ENCODE peak calls at places on chromosomes 1 and 21, in nine cellular contexts. W is tibial artery, B is A549, J is upper lobe of right lung, A is mesendoderm, I is DND-41, N is uterus, P is GM23338, S is OCI-LY7. F is an unnamed sample. For H3K4me1, the result is how much of the 10 kb centered on the place peaks cover.

GRCh38 chr1:5713101-5713820 is 279.0 kb downstream of the NPHP4 start:
- DNase-seq in N (no peak), S (no peak), J (no peak), B (no peak), P (no peak), I (no peak), W (no peak), A (no peak), F (peak)

GRCh38 chr1:65526049-65526556 is 105.6 kb downstream of the LEPR start:
- DNase-seq in S (no peak), J (no peak), N (no peak), I (no peak), W (no peak), A (no peak), P (peak), B (no peak), F (no peak)

GRCh38 chr21:15455819-15456462 is 273.8 kb upstream of the USP25 start:
- DNase-seq in J (no peak), W (no peak), B (no peak), N (no peak), I (no peak), S (no peak), P (no peak), A (no peak), F (no peak)

GRCh38 chr1:1032428-1032827 is 12.5 kb downstream of the AGRN start:
- DNase-seq in W (no peak), B (no peak), S (no peak), N (no peak), J (no peak), P (peak), I (no peak), A (peak), F (no peak)

GRCh38 chr1:6275826-6276764 is 15.2 kb upstream of the GPR153 start:
- DNase-seq in N (peak), W (peak), A (peak), B (no peak), P (peak), J (no peak), S (no peak), I (no peak), F (no peak)

GRCh38 chr1:116769561-116769977 is 15.3 kb downstream of the CD2 start:
- DNase-seq in J (no peak), A (no peak), P (no peak), N (no peak), S (peak), B (no peak), W (no peak), I (peak), F (no peak)

GRCh38 chr1:235898126-235898525 is 31.4 kb upstream of the LYST start:
- DNase-seq in P (no peak), B (no peak), J (no peak), A (no peak), S (no peak), I (no peak), N (no peak), W (no peak), F (no peak)

GRCh38 chr1:28313710-28314510 is 14.9 kb upstream of the MED18 start:
- DNase-seq in N (no peak), W (peak), I (no peak), J (peak), A (no peak), P (no peak), S (no peak), B (peak), F (peak)

GRCh38 chr1:10698726-10699469 is 97.5 kb downstream of the CASZ1 start:
- DNase-seq in P (no peak), W (no peak), N (no peak), B (no peak), J (no peak), A (no peak), S (no peak), I (no peak), F (no peak)

GRCh38 chr1:167430849-167431242 is 87.5 kb downstream of the CD247 start:
- DNase-seq in J (no peak), S (no peak), P (no peak), B (no peak), I (no peak), A (no peak), N (no peak), W (no peak), F (no peak)
- H3K4me1 ChIP-seq in J (under half), S (under half), P (half or more), B (under half), I (under half), A (under half), N (under half), W (under half), F (under half)

GRCh38 chr1:47984175-47984789 is 12.9 kb downstream of the TRABD2B start:
- DNase-seq in N (no peak), A (peak), J (no peak), B (no peak), W (no peak), S (no peak), I (no peak), P (peak), F (no peak)

GRCh38 chr1:47985001-47985400 is 12.2 kb downstream of the TRABD2B start:
- DNase-seq in B (no peak), I (no peak), J (no peak), S (no peak), W (no peak), A (no peak), P (no peak), N (no peak), F (no peak)

GRCh38 chr1:47986741-47987140 is 10.4 kb downstream of the TRABD2B start:
- DNase-seq in J (no peak), I (no peak), B (no peak), P (peak), A (no peak), W (peak), N (peak), S (no peak), F (no peak)

GRCh38 chr1:47981664-47982350 is 15.4 kb downstream of the TRABD2B start:
- DNase-seq in N (no peak), I (no peak), P (no peak), B (no peak), A (no peak), S (no peak), J (no peak), W (no peak), F (no peak)

GRCh38 chr1:47983677-47984076 is 13.5 kb downstream of the TRABD2B start:
- DNase-seq in P (peak), B (no peak), I (no peak), N (no peak), S (no peak), J (no peak), A (no peak), W (no peak), F (no peak)
- H3K4me3 ChIP-seq in P (peak), B (no peak), I (no peak), N (no peak), S (no peak), J (no peak), A (no peak), W (no peak), F (no peak)

GRCh38 chr1:54370287-54371003 is 35.7 kb downstream of the SSBP3 start:
- DNase-seq in J (no peak), B (no peak), N (no peak), A (no peak), W (no peak), P (no peak), S (peak), I (no peak), F (no peak)

GRCh38 chr1:54365020-54365797 is 41.0 kb downstream of the SSBP3 start:
- DNase-seq in P (no peak), A (no peak), J (no peak), W (no peak), I (no peak), S (no peak), N (no peak), B (no peak), F (no peak)

GRCh38 chr1:54365847-54366246 is 40.3 kb downstream of the SSBP3 start:
- DNase-seq in P (no peak), J (no peak), B (no peak), N (no peak), W (no peak), I (no peak), S (no peak), A (no peak), F (no peak)

GRCh38 chr1:54364613-54365012 is 41.6 kb downstream of the SSBP3 start:
- DNase-seq in S (no peak), P (no peak), W (no peak), N (no peak), B (no peak), J (no peak), A (no peak), I (no peak), F (no peak)

DNA sequence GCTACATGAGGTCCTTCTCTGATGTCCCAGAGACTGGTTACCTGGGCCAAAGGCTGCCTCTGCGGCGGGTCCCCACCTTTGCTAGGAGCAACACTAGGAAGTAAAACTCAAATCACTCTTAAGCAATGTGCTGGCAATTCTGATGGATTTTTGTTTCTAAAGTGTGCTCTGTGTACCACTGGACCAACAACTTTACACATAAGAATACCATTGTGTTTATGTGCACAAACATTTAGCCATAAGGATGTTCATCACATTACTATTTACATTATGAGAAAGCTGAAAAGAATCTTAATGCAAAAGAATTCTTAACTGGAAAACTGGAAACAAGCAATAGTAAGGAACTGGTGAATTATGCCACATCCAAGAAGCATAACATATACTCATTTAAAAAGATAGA is 38.6 kb downstream of the SSBP3 start:
- DNase-seq in I (no peak), N (no peak), A (no peak), J (no peak), B (no peak), S (no peak), P (no peak), W (no peak), F (no peak)
- H3K4me1 ChIP-seq in I (under half), N (under half), A (under half), J (under half), B (under half), S (under half), P (half or more), W (under half), F (under half)

DNA sequence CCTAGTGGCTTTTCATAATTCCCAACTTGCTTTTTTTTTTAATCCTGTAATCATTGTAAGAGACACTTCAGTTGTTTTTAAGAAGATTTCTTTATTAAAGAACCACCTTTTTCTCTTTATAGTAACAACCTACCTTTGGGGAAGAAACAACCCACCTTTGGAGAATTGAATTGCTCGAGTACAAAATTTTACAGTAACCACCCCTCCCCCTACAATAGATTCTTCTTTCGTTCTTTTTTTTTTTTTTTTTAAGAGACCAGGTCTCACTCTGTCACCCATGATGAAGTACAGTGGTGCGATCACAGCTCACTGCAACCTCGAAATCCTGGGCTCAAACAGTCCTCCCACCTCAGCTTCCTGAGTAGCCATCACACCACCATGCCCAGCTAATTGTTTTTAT is 2.1 kb upstream of the LRRC40 start:
- DNase-seq in S (no peak), J (no peak), P (no peak), B (no peak), A (no peak), W (no peak), I (no peak), N (no peak), F (no peak)
- H3K4me3 ChIP-seq in S (peak), J (no peak), P (no peak), B (no peak), A (no peak), W (no peak), I (no peak), N (no peak), F (no peak)

DNA sequence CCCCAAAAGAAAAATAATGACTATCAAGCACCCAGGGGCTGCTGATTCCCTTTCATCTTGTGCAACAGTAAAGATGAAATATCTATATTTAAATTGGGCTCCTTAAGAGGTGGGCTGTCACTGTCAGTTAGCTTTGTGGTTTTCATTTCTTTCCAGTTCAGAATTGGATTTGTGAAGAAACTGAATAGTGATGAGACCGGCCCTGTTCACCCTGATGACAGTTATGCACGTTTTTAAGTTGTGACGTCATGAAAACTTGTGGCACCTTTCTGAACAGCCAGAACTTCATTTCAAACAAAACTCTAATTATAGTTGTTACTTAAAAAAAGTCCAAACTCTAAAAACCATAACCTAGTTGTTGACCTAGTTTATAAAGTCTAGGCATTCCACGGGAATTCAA is 125.9 kb downstream of the RUNX1 start:
- DNase-seq in I (no peak), P (no peak), W (no peak), N (no peak), B (no peak), A (no peak), S (no peak), J (no peak), F (no peak)
- H3K4me1 ChIP-seq in I (under half), P (under half), W (under half), N (under half), B (under half), A (under half), S (under half), J (under half), F (under half)

GRCh38 chr1:186498695-186499389 is 37.9 kb upstream of the PDC start:
- DNase-seq in W (no peak), N (no peak), B (no peak), P (no peak), A (no peak), S (no peak), I (no peak), J (no peak), F (no peak)

GRCh38 chr1:186498071-186498470 is 37.2 kb upstream of the PDC start:
- DNase-seq in N (no peak), J (no peak), A (no peak), S (no peak), P (no peak), B (no peak), W (no peak), I (no peak), F (no peak)

GRCh38 chr1:186500804-186501203 is 39.9 kb upstream of the PDC start:
- DNase-seq in J (no peak), W (no peak), I (no peak), P (no peak), B (no peak), A (no peak), S (no peak), N (no peak), F (no peak)

GRCh38 chr1:186497651-186498050 is 36.7 kb upstream of the PDC start:
- DNase-seq in S (no peak), N (no peak), W (no peak), P (no peak), J (no peak), A (no peak), I (no peak), B (no peak), F (no peak)

DNA sequence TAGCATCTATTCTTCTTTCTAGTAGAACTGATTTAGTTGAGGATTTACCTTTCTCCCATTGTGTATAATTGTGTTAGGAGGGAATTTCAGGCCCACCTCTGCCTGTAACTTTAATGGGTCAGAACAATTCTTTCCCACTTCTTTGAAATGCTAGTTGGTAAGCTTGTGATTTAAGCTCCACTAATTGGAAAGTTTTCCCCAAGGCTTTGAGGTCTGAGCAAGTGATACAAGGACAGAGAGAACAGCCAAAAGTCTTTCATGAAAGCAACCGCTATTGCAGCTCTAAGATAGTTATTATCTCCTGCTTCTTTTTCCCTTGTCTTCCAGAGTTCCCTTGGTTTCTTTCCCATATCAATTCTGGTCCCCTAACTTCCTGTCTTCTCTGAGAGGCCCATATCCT is 38.7 kb upstream of the PDC start:
- DNase-seq in J (no peak), N (no peak), S (no peak), A (peak), W (no peak), P (no peak), I (no peak), B (no peak), F (no peak)
- H3K4me3 ChIP-seq in J (no peak), N (no peak), S (no peak), A (no peak), W (no peak), P (no peak), I (no peak), B (no peak), F (no peak)

GRCh38 chr1:207050768-207051614 is at the start of gene YOD1:
- DNase-seq in I (peak), P (peak), N (peak), J (peak), S (peak), A (peak), B (peak), W (peak), F (peak)

GRCh38 chr1:207049974-207050391 is 1.0 kb downstream of the YOD1 start:
- DNase-seq in P (peak), I (peak), J (no peak), S (peak), B (no peak), N (no peak), W (peak), A (peak), F (no peak)

GRCh38 chr1:207049514-207049913 is 1.5 kb downstream of the YOD1 start:
- DNase-seq in W (no peak), B (no peak), J (no peak), A (no peak), N (no peak), S (no peak), P (no peak), I (no peak), F (no peak)

GRCh38 chr1:207051615-207051943 is 571 bp upstream of the YOD1 start:
- DNase-seq in S (no peak), W (no peak), B (no peak), J (no peak), N (no peak), A (no peak), P (no peak), I (no peak), F (no peak)

DNA sequence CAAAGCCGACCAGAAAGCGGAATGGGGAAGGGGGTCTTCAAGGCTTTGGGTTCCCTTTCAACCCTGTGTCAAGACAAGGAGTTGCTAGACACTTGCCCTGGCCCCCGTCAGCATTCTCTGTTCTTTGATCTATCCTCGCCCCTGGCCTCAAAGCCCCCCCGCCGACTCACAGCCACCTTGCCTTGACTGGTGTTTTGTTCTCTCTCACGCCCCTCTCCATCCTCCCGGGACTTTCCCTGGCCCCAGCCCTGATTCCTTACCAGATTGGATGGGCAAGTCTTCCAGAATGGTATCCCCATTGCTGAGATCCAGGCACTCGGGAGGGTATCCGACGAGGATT is 610 bp downstream of the YOD1 start:
- DNase-seq in B (no peak), S (no peak), A (no peak), I (peak), N (no peak), J (no peak), W (no peak), P (peak), F (no peak)
- H3K4me1 ChIP-seq in B (half or more), S (half or more), A (under half), I (under half), N (under half), J (under half), W (under half), P (under half), F (half or more)

GRCh38 chr21:41523175-41523574 is 15.2 kb upstream of the TMPRSS2 start:
- DNase-seq in A (no peak), N (no peak), P (no peak), J (no peak), B (no peak), W (no peak), I (no peak), S (no peak), F (no peak)

GRCh38 chr21:41519806-41520559 is 12.0 kb upstream of the TMPRSS2 start:
- DNase-seq in A (no peak), N (no peak), S (no peak), B (no peak), J (no peak), P (no peak), W (no peak), I (no peak), F (no peak)

GRCh38 chr21:41518757-41519156 is 10.8 kb upstream of the TMPRSS2 start:
- DNase-seq in S (no peak), B (no peak), A (no peak), N (no peak), J (no peak), W (no peak), I (no peak), P (no peak), F (no peak)

GRCh38 chr21:41521489-41522027 is 13.6 kb upstream of the TMPRSS2 start:
- DNase-seq in P (no peak), N (no peak), A (no peak), I (no peak), S (no peak), W (no peak), J (no peak), B (no peak), F (no peak)

DNA sequence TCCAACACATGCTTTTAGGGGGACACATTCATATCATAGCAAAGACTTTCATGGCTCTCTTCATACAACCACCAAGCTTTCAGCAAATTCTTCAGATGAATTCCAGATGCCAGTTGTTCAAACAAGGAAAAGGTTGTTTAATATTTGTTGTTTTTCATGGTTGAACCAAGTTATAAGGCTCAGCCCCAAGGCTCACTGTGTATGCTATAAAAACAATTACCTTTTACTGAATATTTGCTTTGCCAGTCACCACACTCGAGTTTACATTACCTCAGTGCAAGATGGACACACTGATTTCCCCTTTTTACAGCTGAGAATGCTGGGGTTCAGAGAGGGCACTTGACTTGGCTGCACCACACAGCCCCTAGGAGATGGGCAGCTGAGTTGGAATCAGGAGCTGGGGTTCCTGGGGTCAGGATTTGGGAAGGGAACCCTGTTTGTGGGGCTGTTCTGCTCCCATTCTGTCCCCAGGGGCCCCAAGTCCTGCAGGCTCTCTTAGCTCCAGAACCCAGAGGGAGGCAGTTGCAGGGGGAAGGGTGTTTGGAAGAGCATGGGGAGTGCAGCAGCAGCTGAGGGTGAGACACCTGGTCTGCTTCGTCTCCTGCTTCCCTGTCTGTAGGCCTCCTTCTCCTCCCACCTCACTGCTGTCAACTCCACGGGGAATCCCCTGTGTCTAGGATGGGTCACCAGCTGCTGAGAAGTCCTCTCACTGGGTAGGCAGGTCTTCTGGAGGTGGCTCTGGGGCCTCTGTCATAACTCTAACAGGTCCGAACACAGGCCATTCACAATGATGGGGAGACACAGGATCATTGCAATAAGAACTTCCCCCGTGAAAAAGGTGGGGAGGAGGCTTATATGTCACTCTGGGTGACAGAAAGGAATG is 12.8 kb upstream of the TMPRSS2 start:
- DNase-seq in P (no peak), N (no peak), S (no peak), I (no peak), B (no peak), W (no peak), J (no peak), A (no peak), F (no peak)
- H3K4me3 ChIP-seq in P (no peak), N (no peak), S (no peak), I (no peak), B (no peak), W (no peak), J (no peak), A (no peak), F (no peak)

F was measured in lower lobe of right lung.